ENCODE peak calls at places on chromosome 6, in four cellular contexts. One of them, this sample, is unnamed. For H3K27me3, the result is how much of the 10 kb centered on the place peaks cover.

GRCh38 chr6:128135325-128135724 is 234.5 kb upstream of the THEMIS start:
- ATAC-seq in heart left ventricle: no peak
- ATAC-seq in naive thymus-derived CD4-positive, alpha-beta T cell: no peak
- ATAC-seq in upper lobe of left lung: no peak
- ATAC-seq in this sample: no peak

GRCh38 chr6:8731874-8732273 is 296.5 kb upstream of the SLC35B3 start:
- ATAC-seq in heart left ventricle: no peak
- ATAC-seq in naive thymus-derived CD4-positive, alpha-beta T cell: no peak
- ATAC-seq in upper lobe of left lung: no peak
- ATAC-seq in this sample: no peak

GRCh38 chr6:52788478-52788877 is 15.1 kb downstream of the GSTA1 start:
- ATAC-seq in heart left ventricle: no peak
- ATAC-seq in naive thymus-derived CD4-positive, alpha-beta T cell: no peak
- ATAC-seq in upper lobe of left lung: no peak
- ATAC-seq in this sample: no peak

GRCh38 chr6:389622-390021 is 1.9 kb upstream of the IRF4 start:
- ATAC-seq in heart left ventricle: no peak
- ATAC-seq in naive thymus-derived CD4-positive, alpha-beta T cell: peak
- ATAC-seq in upper lobe of left lung: no peak
- ATAC-seq in this sample: no peak

GRCh38 chr6:70208235-70208790 is 94.6 kb downstream of the COL9A1 start:
- ATAC-seq in heart left ventricle: no peak
- ATAC-seq in naive thymus-derived CD4-positive, alpha-beta T cell: no peak
- ATAC-seq in upper lobe of left lung: no peak
- ATAC-seq in this sample: no peak

GRCh38 chr6:164085552-164086325 is 671.2 kb downstream of the QKI start:
- ATAC-seq in heart left ventricle: peak
- ATAC-seq in naive thymus-derived CD4-positive, alpha-beta T cell: no peak
- ATAC-seq in upper lobe of left lung: peak
- ATAC-seq in this sample: peak

GRCh38 chr6:3957321-3957720 is 108.1 kb downstream of the FAM50B start:
- ATAC-seq in heart left ventricle: no peak
- ATAC-seq in naive thymus-derived CD4-positive, alpha-beta T cell: no peak
- ATAC-seq in upper lobe of left lung: no peak
- ATAC-seq in this sample: no peak

GRCh38 chr6:14676084-14676483 is 558.5 kb downstream of the CD83 start:
- ATAC-seq in heart left ventricle: peak
- ATAC-seq in naive thymus-derived CD4-positive, alpha-beta T cell: no peak
- ATAC-seq in upper lobe of left lung: peak
- ATAC-seq in this sample: no peak

GRCh38 chr6:42452171-42453026 is 673 bp upstream of the TRERF1 start:
- ATAC-seq in heart left ventricle: peak
- ATAC-seq in naive thymus-derived CD4-positive, alpha-beta T cell: peak
- ATAC-seq in upper lobe of left lung: peak
- ATAC-seq in this sample: peak

GRCh38 chr6:105424177-105424783 is 21.4 kb upstream of the PREP start:
- ATAC-seq in heart left ventricle: peak
- ATAC-seq in naive thymus-derived CD4-positive, alpha-beta T cell: peak
- ATAC-seq in upper lobe of left lung: peak
- ATAC-seq in this sample: no peak

GRCh38 chr6:160882741-160883340 is 108.7 kb upstream of the MAP3K4 start:
- ATAC-seq in heart left ventricle: peak
- ATAC-seq in naive thymus-derived CD4-positive, alpha-beta T cell: no peak
- ATAC-seq in upper lobe of left lung: no peak
- ATAC-seq in this sample: peak

GRCh38 chr6:69816569-69816968 is 19.8 kb upstream of the LMBRD1 start:
- ATAC-seq in heart left ventricle: no peak
- ATAC-seq in naive thymus-derived CD4-positive, alpha-beta T cell: peak
- ATAC-seq in upper lobe of left lung: no peak
- ATAC-seq in this sample: no peak

GRCh38 chr6:135224037-135224647 is 43.0 kb downstream of the MYB start:
- ATAC-seq in heart left ventricle: no peak
- ATAC-seq in naive thymus-derived CD4-positive, alpha-beta T cell: peak
- ATAC-seq in upper lobe of left lung: no peak
- ATAC-seq in this sample: no peak

GRCh38 chr6:118914598-118914997 is 20.4 kb downstream of the MCM9 start:
- ATAC-seq in heart left ventricle: no peak
- ATAC-seq in naive thymus-derived CD4-positive, alpha-beta T cell: no peak
- ATAC-seq in upper lobe of left lung: no peak
- ATAC-seq in this sample: no peak

GRCh38 chr6:13924949-13925881 is at the start of gene RNF182:
- ATAC-seq in heart left ventricle: no peak
- ATAC-seq in naive thymus-derived CD4-positive, alpha-beta T cell: peak
- ATAC-seq in upper lobe of left lung: no peak
- ATAC-seq in this sample: no peak

GRCh38 chr6:90431521-90432407 is 135.1 kb upstream of the BACH2 start:
- ATAC-seq in heart left ventricle: no peak
- ATAC-seq in naive thymus-derived CD4-positive, alpha-beta T cell: no peak
- ATAC-seq in upper lobe of left lung: no peak
- ATAC-seq in this sample: no peak

GRCh38 chr6:137808836-137809315 is 58.2 kb upstream of the TNFAIP3 start:
- ATAC-seq in heart left ventricle: no peak
- ATAC-seq in naive thymus-derived CD4-positive, alpha-beta T cell: no peak
- ATAC-seq in upper lobe of left lung: no peak
- ATAC-seq in this sample: no peak

GRCh38 chr6:149084761-149085574 is 232.5 kb upstream of the TAB2 start:
- ATAC-seq in heart left ventricle: no peak
- ATAC-seq in naive thymus-derived CD4-positive, alpha-beta T cell: no peak
- ATAC-seq in upper lobe of left lung: no peak
- ATAC-seq in this sample: no peak

GRCh38 chr6:83443516-83443915 is 12.7 kb upstream of the ME1 start:
- ATAC-seq in heart left ventricle: no peak
- ATAC-seq in naive thymus-derived CD4-positive, alpha-beta T cell: no peak
- ATAC-seq in upper lobe of left lung: no peak
- ATAC-seq in this sample: no peak

DNA sequence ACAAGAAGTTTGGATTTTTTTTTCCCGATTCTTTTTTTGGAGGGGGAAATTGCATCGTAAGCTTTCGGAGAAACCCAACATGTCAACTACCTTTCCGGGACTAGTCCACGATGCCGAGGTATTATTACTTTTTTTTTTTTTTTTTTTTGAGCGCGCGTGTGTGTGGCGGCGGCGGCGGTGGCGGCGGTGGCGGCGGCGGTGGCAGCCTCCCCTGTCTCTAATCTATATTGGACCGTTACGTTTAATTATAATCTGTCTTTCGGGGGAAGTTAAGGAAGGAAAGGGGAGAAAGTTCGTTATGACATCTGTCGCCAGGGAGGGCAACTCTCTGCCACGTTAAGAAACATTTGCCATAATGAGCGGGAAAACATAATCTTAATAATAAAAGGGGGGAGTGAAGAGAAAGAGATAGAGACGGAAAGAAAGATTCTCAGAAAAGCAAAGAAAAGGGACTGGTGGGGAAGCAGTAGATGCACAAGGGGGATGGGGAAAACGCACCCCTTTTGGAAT is 706 bp downstream of the TFAP2D start:
- ATAC-seq in heart left ventricle: no peak
- ATAC-seq in naive thymus-derived CD4-positive, alpha-beta T cell: no peak
- ATAC-seq in upper lobe of left lung: no peak
- ATAC-seq in this sample: no peak
- H3K27me3 ChIP-seq in heart left ventricle: under half
- H3K27me3 ChIP-seq in naive thymus-derived CD4-positive, alpha-beta T cell: under half
- H3K27me3 ChIP-seq in upper lobe of left lung: under half
- H3K27me3 ChIP-seq in this sample: half or more

GRCh38 chr6:97066056-97066455 is 141.5 kb downstream of the KLHL32 start:
- ATAC-seq in heart left ventricle: no peak
- ATAC-seq in naive thymus-derived CD4-positive, alpha-beta T cell: no peak
- ATAC-seq in upper lobe of left lung: no peak
- ATAC-seq in this sample: no peak

GRCh38 chr6:97068211-97068610 is 143.7 kb downstream of the KLHL32 start:
- ATAC-seq in heart left ventricle: no peak
- ATAC-seq in naive thymus-derived CD4-positive, alpha-beta T cell: no peak
- ATAC-seq in upper lobe of left lung: no peak
- ATAC-seq in this sample: no peak

GRCh38 chr6:97067045-97067444 is 142.5 kb downstream of the KLHL32 start:
- ATAC-seq in heart left ventricle: no peak
- ATAC-seq in naive thymus-derived CD4-positive, alpha-beta T cell: no peak
- ATAC-seq in upper lobe of left lung: no peak
- ATAC-seq in this sample: no peak

GRCh38 chr6:97060254-97060653 is 135.7 kb downstream of the KLHL32 start:
- ATAC-seq in heart left ventricle: no peak
- ATAC-seq in naive thymus-derived CD4-positive, alpha-beta T cell: no peak
- ATAC-seq in upper lobe of left lung: no peak
- ATAC-seq in this sample: no peak

GRCh38 chr6:97064578-97064977 is 140.1 kb downstream of the KLHL32 start:
- ATAC-seq in heart left ventricle: no peak
- ATAC-seq in naive thymus-derived CD4-positive, alpha-beta T cell: no peak
- ATAC-seq in upper lobe of left lung: no peak
- ATAC-seq in this sample: no peak
- H3K27me3 ChIP-seq in heart left ventricle: under half
- H3K27me3 ChIP-seq in naive thymus-derived CD4-positive, alpha-beta T cell: under half
- H3K27me3 ChIP-seq in upper lobe of left lung: under half
- H3K27me3 ChIP-seq in this sample: under half

DNA sequence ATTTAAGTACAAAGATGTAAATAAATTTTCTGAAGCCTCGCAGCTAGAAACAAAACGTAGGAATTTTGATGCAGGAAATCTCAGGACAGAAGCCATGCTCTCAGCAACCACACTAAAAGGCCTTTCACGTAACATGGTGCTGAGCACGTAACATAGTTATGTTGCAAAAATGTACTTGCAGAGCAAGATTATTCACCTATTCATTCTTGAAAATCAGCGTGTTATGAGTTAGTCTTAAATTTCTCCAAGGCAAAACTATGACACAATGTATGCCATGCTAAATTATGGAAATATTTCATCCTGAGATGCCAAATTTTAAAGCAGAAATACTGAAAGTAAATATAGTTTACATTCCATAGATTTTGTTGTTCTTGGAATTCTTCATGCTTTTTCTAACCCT is 179.7 kb upstream of the BMP5 start:
- ATAC-seq in heart left ventricle: no peak
- ATAC-seq in naive thymus-derived CD4-positive, alpha-beta T cell: no peak
- ATAC-seq in upper lobe of left lung: no peak
- ATAC-seq in this sample: no peak
- H3K27me3 ChIP-seq in heart left ventricle: under half
- H3K27me3 ChIP-seq in naive thymus-derived CD4-positive, alpha-beta T cell: under half
- H3K27me3 ChIP-seq in upper lobe of left lung: under half
- H3K27me3 ChIP-seq in this sample: under half

GRCh38 chr6:12870033-12870432 is 153.5 kb downstream of the PHACTR1 start:
- ATAC-seq in heart left ventricle: no peak
- ATAC-seq in naive thymus-derived CD4-positive, alpha-beta T cell: no peak
- ATAC-seq in upper lobe of left lung: no peak
- ATAC-seq in this sample: no peak
- H3K27me3 ChIP-seq in heart left ventricle: under half
- H3K27me3 ChIP-seq in naive thymus-derived CD4-positive, alpha-beta T cell: under half
- H3K27me3 ChIP-seq in upper lobe of left lung: under half
- H3K27me3 ChIP-seq in this sample: under half